ENCODE peak calls at places on chromosomes 6 and 20, in seven cellular contexts. P, Q, J, H, L, N and R are unnamed samples.

GRCh38 chr6:134293659-134294161 is 24.2 kb downstream of the SGK1 start:
- DNase-seq in P (no peak), Q (no peak), J (no peak), H (no peak), L (no peak), N (no peak), R (no peak)

GRCh38 chr20:36017034-36017951 is 48.9 kb downstream of the CNBD2 start:
- DNase-seq in P (no peak), Q (peak), J (no peak), H (no peak), L (peak), N (peak), R (no peak)

GRCh38 chr6:25972128-25972527 is 9.5 kb downstream of the TRIM38 start:
- DNase-seq in P (no peak), Q (no peak), J (no peak), H (no peak), L (no peak), N (no peak), R (no peak)

GRCh38 chr6:161407581-161407980 is 133.7 kb upstream of the AGPAT4 start:
- DNase-seq in P (no peak), Q (no peak), J (no peak), H (no peak), L (no peak), N (peak), R (no peak)

GRCh38 chr20:45069261-45069660 is 31.7 kb downstream of the KCNS1 start:
- DNase-seq in P (no peak), Q (no peak), J (no peak), H (no peak), L (no peak), N (no peak), R (no peak)

GRCh38 chr6:41637179-41638001 is 878 bp upstream of the MDFI start:
- DNase-seq in P (peak), Q (peak), J (no peak), H (no peak), L (no peak), N (no peak), R (no peak)

GRCh38 chr6:72425003-72425681 is 196.7 kb upstream of the KCNQ5 start:
- DNase-seq in P (no peak), Q (no peak), J (no peak), H (no peak), L (no peak), N (peak), R (no peak)

GRCh38 chr20:58976095-58976730 is 4.8 kb upstream of the NELFCD start:
- DNase-seq in P (no peak), Q (no peak), J (no peak), H (no peak), L (peak), N (peak), R (peak)

GRCh38 chr20:9955646-9956045 is 79.1 kb upstream of the ANKEF1 start:
- DNase-seq in P (no peak), Q (no peak), J (no peak), H (no peak), L (no peak), N (peak), R (no peak)

GRCh38 chr6:135812085-135812526 is 39.4 kb upstream of the PDE7B start:
- DNase-seq in P (no peak), Q (no peak), J (peak), H (no peak), L (no peak), N (no peak), R (no peak)

GRCh38 chr20:50189681-50190250 is 864 bp upstream of the CEBPB start:
- DNase-seq in P (no peak), Q (peak), J (no peak), H (peak), L (peak), N (no peak), R (no peak)

GRCh38 chr20:8718214-8718613 is 350.7 kb upstream of the PLCB4 start:
- DNase-seq in P (no peak), Q (no peak), J (peak), H (no peak), L (no peak), N (no peak), R (no peak)

GRCh38 chr6:139027620-139028182 is 844 bp upstream of the ABRACL start:
- DNase-seq in P (no peak), Q (no peak), J (no peak), H (peak), L (no peak), N (peak), R (no peak)

GRCh38 chr20:39553120-39553519 is 591.0 kb downstream of the DHX35 start:
- DNase-seq in P (no peak), Q (no peak), J (no peak), H (no peak), L (no peak), N (no peak), R (no peak)

GRCh38 chr6:17280552-17281090 is 540 bp upstream of the RBM24 start:
- DNase-seq in P (peak), Q (peak), J (peak), H (peak), L (peak), N (no peak), R (peak)

GRCh38 chr20:53623454-53624206 is 30.0 kb upstream of the ZNF217 start:
- DNase-seq in P (peak), Q (peak), J (peak), H (peak), L (peak), N (peak), R (no peak)

GRCh38 chr20:3163099-3164042 is 3.7 kb upstream of the FASTKD5 start:
- DNase-seq in P (no peak), Q (peak), J (no peak), H (no peak), L (no peak), N (no peak), R (no peak)

GRCh38 chr20:53146201-53146891 is 174.2 kb downstream of the TSHZ2 start:
- DNase-seq in P (no peak), Q (no peak), J (no peak), H (no peak), L (no peak), N (no peak), R (no peak)

GRCh38 chr6:125534430-125535263 is 214.8 kb upstream of the HEY2 start:
- DNase-seq in P (no peak), Q (no peak), J (no peak), H (no peak), L (no peak), N (peak), R (no peak)

GRCh38 chr6:109978174-109979032 is at the start of gene GPR6:
- DNase-seq in P (peak), Q (peak), J (no peak), H (no peak), L (no peak), N (peak), R (no peak)

GRCh38 chr6:34986845-34987246 is 97.8 kb downstream of the ANKS1A start:
- DNase-seq in P (peak), Q (peak), J (peak), H (peak), L (peak), N (peak), R (no peak)

GRCh38 chr6:74651948-74652347 is 553.9 kb downstream of the COL12A1 start:
- DNase-seq in P (no peak), Q (no peak), J (no peak), H (no peak), L (no peak), N (no peak), R (no peak)

GRCh38 chr20:34249291-34249690 is 8.1 kb downstream of the ASIP start:
- DNase-seq in P (no peak), Q (no peak), J (no peak), H (no peak), L (no peak), N (no peak), R (no peak)

GRCh38 chr20:6744805-6745204 is 22.7 kb upstream of the BMP2 start:
- DNase-seq in P (no peak), Q (no peak), J (no peak), H (no peak), L (no peak), N (peak), R (no peak)

GRCh38 chr20:6744171-6744570 is 23.3 kb upstream of the BMP2 start:
- DNase-seq in P (no peak), Q (no peak), J (no peak), H (no peak), L (no peak), N (no peak), R (no peak)

GRCh38 chr20:6750438-6750837 is 17.0 kb upstream of the BMP2 start:
- DNase-seq in P (no peak), Q (no peak), J (no peak), H (no peak), L (no peak), N (no peak), R (no peak)

GRCh38 chr20:6746901-6747609 is 20.4 kb upstream of the BMP2 start:
- DNase-seq in P (peak), Q (no peak), J (no peak), H (no peak), L (no peak), N (peak), R (no peak)
- TF ChIP-seq CTCF in P (no peak), Q (no peak), J (no peak), H (no peak), L (no peak), N (no peak), R (no peak)

GRCh38 chr20:31517373-31517772 is 3.1 kb downstream of the HM13 start:
- DNase-seq in P (peak), Q (peak), J (no peak), H (peak), L (peak), N (peak), R (no peak)
- TF ChIP-seq CTCF in P (no peak), Q (no peak), J (no peak), H (no peak), L (no peak), N (peak), R (peak)

GRCh38 chr6:159004592-159004991 is 4.6 kb upstream of the RSPH3 start:
- DNase-seq in P (no peak), Q (no peak), J (no peak), H (no peak), L (no peak), N (no peak), R (no peak)

GRCh38 chr6:159013229-159013628 is 13.2 kb upstream of the RSPH3 start:
- DNase-seq in P (no peak), Q (no peak), J (no peak), H (no peak), L (no peak), N (no peak), R (no peak)

GRCh38 chr6:159007510-159007909 is 7.5 kb upstream of the RSPH3 start:
- DNase-seq in P (no peak), Q (no peak), J (no peak), H (no peak), L (no peak), N (no peak), R (no peak)

GRCh38 chr6:159012201-159012600 is 12.2 kb upstream of the RSPH3 start:
- DNase-seq in P (no peak), Q (no peak), J (no peak), H (no peak), L (no peak), N (no peak), R (no peak)

GRCh38 chr6:159008656-159009288 is 8.8 kb upstream of the RSPH3 start:
- DNase-seq in P (no peak), Q (no peak), J (no peak), H (no peak), L (no peak), N (peak), R (no peak)
- TF ChIP-seq CTCF in P (peak), Q (peak), J (no peak), H (peak), L (peak), N (peak), R (peak)

DNA sequence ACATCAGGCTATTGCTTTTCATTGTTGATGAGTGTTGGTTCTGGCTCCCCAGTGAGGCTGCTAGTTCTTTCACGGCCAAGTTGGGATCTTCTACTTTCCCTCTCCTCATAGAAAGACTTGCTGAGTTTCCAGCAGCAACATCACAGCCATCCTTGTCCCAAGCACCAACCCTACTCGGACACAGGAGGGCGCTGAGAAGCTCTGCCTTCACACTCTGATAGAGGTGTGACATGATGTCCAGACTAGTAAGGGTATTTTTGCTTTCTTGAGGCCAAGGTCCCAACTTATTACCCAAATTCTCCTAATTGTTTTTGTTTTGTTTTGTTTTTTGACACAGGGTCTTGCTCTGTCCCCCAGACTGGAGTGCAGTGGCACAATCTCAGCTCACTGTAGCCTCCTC is 3.0 kb upstream of the GCM1 start:
- DNase-seq in P (peak), Q (no peak), J (no peak), H (no peak), L (no peak), N (no peak), R (no peak)
- TF ChIP-seq CTCF in P (peak), Q (no peak), J (no peak), H (no peak), L (no peak), N (peak), R (peak)

GRCh38 chr6:57226221-57226620 is 4.1 kb upstream of the RAB23 start:
- DNase-seq in P (no peak), Q (no peak), J (no peak), H (no peak), L (no peak), N (no peak), R (no peak)
- TF ChIP-seq CTCF in P (no peak), Q (no peak), J (no peak), H (no peak), L (no peak), N (no peak), R (no peak)